ENCODE peak calls at places on chromosomes 7 and 10, in six cellular contexts. One of them, this sample, is unnamed.

GRCh38 chr10:112552593-112553110 is 105.6 kb downstream of the VTI1A start:
- DNase-seq in K562: no peak
- DNase-seq in A549: no peak
- DNase-seq in IMR-90: no peak
- DNase-seq in GM12878: no peak
- DNase-seq in HEK293T: no peak
- DNase-seq in this sample: peak

GRCh38 chr10:69647819-69648218 is 17.8 kb downstream of the FAM241B start:
- DNase-seq in IMR-90: no peak
- DNase-seq in GM12878: no peak
- DNase-seq in A549: no peak
- DNase-seq in K562: no peak
- DNase-seq in HEK293T: no peak
- DNase-seq in this sample: no peak

GRCh38 chr7:137626469-137627067 is 220.2 kb downstream of the DGKI start:
- DNase-seq in IMR-90: peak
- DNase-seq in K562: peak
- DNase-seq in GM12878: peak
- DNase-seq in A549: peak
- DNase-seq in HEK293T: peak
- DNase-seq in this sample: peak

GRCh38 chr7:91089382-91089963 is 174.8 kb upstream of the FZD1 start:
- DNase-seq in IMR-90: peak
- DNase-seq in A549: peak
- DNase-seq in K562: peak
- DNase-seq in HEK293T: no peak
- DNase-seq in GM12878: no peak
- DNase-seq in this sample: peak

GRCh38 chr10:351770-352318 is 216.6 kb downstream of the ZMYND11 start:
- DNase-seq in A549: no peak
- DNase-seq in GM12878: no peak
- DNase-seq in K562: no peak
- DNase-seq in IMR-90: no peak
- DNase-seq in HEK293T: no peak
- DNase-seq in this sample: no peak

GRCh38 chr10:45464958-45465567 is 91.0 kb downstream of the ALOX5 start:
- DNase-seq in A549: peak
- DNase-seq in IMR-90: peak
- DNase-seq in HEK293T: peak
- DNase-seq in GM12878: peak
- DNase-seq in K562: peak
- DNase-seq in this sample: peak

GRCh38 chr10:36677170-36677768 is 448.1 kb upstream of the ANKRD30A start:
- DNase-seq in GM12878: no peak
- DNase-seq in K562: no peak
- DNase-seq in IMR-90: peak
- DNase-seq in HEK293T: no peak
- DNase-seq in A549: no peak
- DNase-seq in this sample: no peak

GRCh38 chr7:16889851-16890443 is 8.2 kb upstream of the AGR3 start:
- DNase-seq in A549: no peak
- DNase-seq in IMR-90: no peak
- DNase-seq in HEK293T: no peak
- DNase-seq in K562: no peak
- DNase-seq in GM12878: no peak
- DNase-seq in this sample: no peak

GRCh38 chr10:6089334-6090219 is 743 bp downstream of the RBM17 start:
- DNase-seq in GM12878: no peak
- DNase-seq in K562: no peak
- DNase-seq in IMR-90: no peak
- DNase-seq in HEK293T: no peak
- DNase-seq in A549: no peak
- DNase-seq in this sample: peak

GRCh38 chr10:86773486-86773885 is 17.1 kb downstream of the BMPR1A start:
- DNase-seq in HEK293T: no peak
- DNase-seq in K562: no peak
- DNase-seq in GM12878: no peak
- DNase-seq in IMR-90: peak
- DNase-seq in A549: no peak
- DNase-seq in this sample: no peak

GRCh38 chr7:110721395-110721794 is 369.5 kb upstream of the LRRN3 start:
- DNase-seq in HEK293T: no peak
- DNase-seq in A549: no peak
- DNase-seq in IMR-90: no peak
- DNase-seq in GM12878: no peak
- DNase-seq in K562: no peak
- DNase-seq in this sample: no peak

GRCh38 chr10:72981882-72982529 is 27.4 kb upstream of the PLA2G12B start:
- DNase-seq in A549: no peak
- DNase-seq in GM12878: no peak
- DNase-seq in HEK293T: no peak
- DNase-seq in IMR-90: no peak
- DNase-seq in K562: peak
- DNase-seq in this sample: no peak

GRCh38 chr10:86648706-86649426 is 5.5 kb upstream of the OPN4 start:
- DNase-seq in IMR-90: peak
- DNase-seq in A549: peak
- DNase-seq in HEK293T: no peak
- DNase-seq in GM12878: no peak
- DNase-seq in K562: no peak
- DNase-seq in this sample: no peak

GRCh38 chr10:14468022-14468421 is 137.3 kb upstream of the FRMD4A start:
- DNase-seq in K562: no peak
- DNase-seq in GM12878: no peak
- DNase-seq in A549: no peak
- DNase-seq in IMR-90: peak
- DNase-seq in HEK293T: no peak
- DNase-seq in this sample: no peak

GRCh38 chr7:70700935-70701425 is 431.0 kb upstream of the GALNT17 start:
- DNase-seq in HEK293T: peak
- DNase-seq in A549: no peak
- DNase-seq in IMR-90: no peak
- DNase-seq in GM12878: no peak
- DNase-seq in K562: no peak
- DNase-seq in this sample: no peak

GRCh38 chr7:1419688-1420087 is 39.6 kb downstream of the MICALL2 start:
- DNase-seq in A549: no peak
- DNase-seq in IMR-90: no peak
- DNase-seq in K562: no peak
- DNase-seq in GM12878: no peak
- DNase-seq in HEK293T: no peak
- DNase-seq in this sample: no peak

GRCh38 chr7:94975316-94975715 is 67.9 kb downstream of the PPP1R9A start:
- DNase-seq in A549: peak
- DNase-seq in HEK293T: no peak
- DNase-seq in K562: no peak
- DNase-seq in IMR-90: no peak
- DNase-seq in GM12878: no peak
- DNase-seq in this sample: peak

GRCh38 chr7:137696376-137696775 is 150.4 kb downstream of the DGKI start:
- DNase-seq in GM12878: no peak
- DNase-seq in K562: no peak
- DNase-seq in HEK293T: no peak
- DNase-seq in A549: no peak
- DNase-seq in IMR-90: no peak
- DNase-seq in this sample: no peak

GRCh38 chr10:103688451-103688850 is 166.9 kb downstream of the SH3PXD2A start:
- DNase-seq in HEK293T: no peak
- DNase-seq in A549: no peak
- DNase-seq in K562: no peak
- DNase-seq in GM12878: no peak
- DNase-seq in IMR-90: no peak
- DNase-seq in this sample: no peak

GRCh38 chr10:119341236-119342016 is 134.1 kb downstream of the GRK5 start:
- DNase-seq in HEK293T: no peak
- DNase-seq in A549: peak
- DNase-seq in K562: peak
- DNase-seq in GM12878: no peak
- DNase-seq in IMR-90: peak
- DNase-seq in this sample: peak

GRCh38 chr10:11824825-11825224 is 1.7 kb downstream of the PROSER2 start:
- DNase-seq in HEK293T: peak
- DNase-seq in GM12878: no peak
- DNase-seq in A549: no peak
- DNase-seq in K562: peak
- DNase-seq in IMR-90: no peak
- DNase-seq in this sample: no peak

GRCh38 chr7:116561697-116562483 is 37.1 kb downstream of the CAV1 start:
- DNase-seq in A549: no peak
- DNase-seq in HEK293T: no peak
- DNase-seq in K562: no peak
- DNase-seq in GM12878: no peak
- DNase-seq in IMR-90: peak
- DNase-seq in this sample: no peak

GRCh38 chr7:43385856-43386255 is 197.1 kb upstream of the STK17A start:
- DNase-seq in GM12878: no peak
- DNase-seq in IMR-90: peak
- DNase-seq in K562: no peak
- DNase-seq in A549: no peak
- DNase-seq in HEK293T: no peak
- DNase-seq in this sample: no peak

GRCh38 chr7:47944536-47945260 is 3.6 kb downstream of the PKD1L1 start:
- DNase-seq in A549: no peak
- DNase-seq in GM12878: no peak
- DNase-seq in K562: no peak
- DNase-seq in IMR-90: no peak
- DNase-seq in HEK293T: no peak
- DNase-seq in this sample: no peak

GRCh38 chr10:15370212-15370740 is 813 bp downstream of the FAM171A1 start:
- DNase-seq in IMR-90: peak
- DNase-seq in HEK293T: peak
- DNase-seq in K562: peak
- DNase-seq in A549: peak
- DNase-seq in GM12878: no peak
- DNase-seq in this sample: no peak

GRCh38 chr10:71234970-71235681 is 22.8 kb downstream of the UNC5B start:
- DNase-seq in A549: no peak
- DNase-seq in K562: peak
- DNase-seq in IMR-90: peak
- DNase-seq in HEK293T: peak
- DNase-seq in GM12878: no peak
- DNase-seq in this sample: no peak

DNA sequence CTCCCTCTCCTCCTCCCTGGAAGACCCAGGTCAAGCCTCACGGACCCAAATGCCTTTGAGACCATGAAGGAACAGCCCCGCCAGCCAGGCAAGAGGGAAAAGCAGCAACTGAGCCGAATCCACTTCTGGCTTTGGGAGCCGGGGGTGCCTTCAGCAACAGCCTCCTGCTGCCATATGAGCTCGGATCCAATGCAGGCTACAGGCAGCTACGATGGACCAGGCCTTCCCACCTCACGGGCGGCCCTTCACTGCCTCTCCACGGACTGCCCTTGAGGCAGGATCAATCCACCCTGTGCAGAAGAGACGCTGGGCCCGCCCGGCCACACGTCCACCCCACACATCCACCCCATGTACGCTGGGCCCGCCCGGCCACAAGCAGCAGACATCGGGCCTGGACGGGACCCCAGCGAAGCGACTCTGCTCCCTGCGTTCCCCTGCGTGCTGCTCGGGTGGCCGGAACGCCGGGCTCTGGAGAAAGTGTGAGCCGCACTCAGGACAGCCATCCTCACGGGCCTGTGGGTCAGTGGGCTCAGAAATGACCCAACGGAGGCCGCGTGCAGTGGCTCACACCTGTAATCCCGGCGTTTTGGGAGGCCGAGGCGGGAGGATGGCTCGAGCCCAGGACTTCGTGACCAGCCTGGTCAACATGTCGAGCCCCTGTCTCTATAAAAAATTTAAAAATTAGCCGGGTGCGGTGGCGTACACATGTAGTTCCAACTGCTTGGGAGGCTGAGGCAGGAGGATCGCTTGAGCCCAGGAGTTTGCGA is 82.0 kb downstream of the FOXL3 start:
- DNase-seq in K562: no peak
- DNase-seq in A549: no peak
- DNase-seq in IMR-90: no peak
- DNase-seq in GM12878: no peak
- DNase-seq in HEK293T: peak
- DNase-seq in this sample: no peak
- TF ChIP-seq BHLHE40 in K562: no peak
- TF ChIP-seq BHLHE40 in A549: no peak
- TF ChIP-seq BHLHE40 in IMR-90: no peak
- TF ChIP-seq BHLHE40 in GM12878: no peak
- TF ChIP-seq BHLHE40 in HEK293T: no peak
- TF ChIP-seq BHLHE40 in this sample: no peak

DNA sequence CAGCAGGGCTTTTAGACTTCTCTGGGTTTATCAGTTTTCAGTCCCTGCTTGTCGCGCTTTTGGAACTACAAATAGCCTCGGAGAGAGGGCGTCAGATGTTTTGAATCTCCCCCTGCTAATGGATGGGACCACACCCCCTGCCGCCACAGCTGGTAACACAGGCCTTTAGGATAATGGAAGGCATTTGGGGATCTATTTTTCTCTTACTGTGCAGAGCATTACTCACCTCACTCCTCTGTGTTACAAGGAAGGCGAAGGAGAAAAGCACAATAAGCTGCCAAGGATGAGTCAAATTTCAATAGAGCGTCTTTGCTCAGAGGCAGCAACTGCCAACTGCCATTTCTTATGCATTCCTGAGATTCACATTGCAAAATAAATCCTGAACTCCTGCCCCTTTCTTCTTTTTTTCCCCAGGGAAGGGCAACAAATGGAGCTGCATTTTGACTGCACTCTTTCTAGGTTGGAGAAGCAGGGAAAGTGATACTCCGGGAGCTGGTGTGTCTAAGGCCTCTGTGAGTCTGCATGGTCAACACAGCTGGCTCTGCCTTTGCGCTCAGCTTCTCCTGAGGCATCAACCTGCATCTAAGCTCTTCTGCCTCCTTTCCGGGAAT is 31.5 kb upstream of the SMNDC1 start:
- DNase-seq in GM12878: no peak
- DNase-seq in A549: peak
- DNase-seq in HEK293T: no peak
- DNase-seq in IMR-90: peak
- DNase-seq in K562: no peak
- DNase-seq in this sample: no peak
- TF ChIP-seq BHLHE40 in GM12878: no peak
- TF ChIP-seq BHLHE40 in A549: no peak
- TF ChIP-seq BHLHE40 in HEK293T: no peak
- TF ChIP-seq BHLHE40 in IMR-90: peak
- TF ChIP-seq BHLHE40 in K562: no peak
- TF ChIP-seq BHLHE40 in this sample: no peak

DNA sequence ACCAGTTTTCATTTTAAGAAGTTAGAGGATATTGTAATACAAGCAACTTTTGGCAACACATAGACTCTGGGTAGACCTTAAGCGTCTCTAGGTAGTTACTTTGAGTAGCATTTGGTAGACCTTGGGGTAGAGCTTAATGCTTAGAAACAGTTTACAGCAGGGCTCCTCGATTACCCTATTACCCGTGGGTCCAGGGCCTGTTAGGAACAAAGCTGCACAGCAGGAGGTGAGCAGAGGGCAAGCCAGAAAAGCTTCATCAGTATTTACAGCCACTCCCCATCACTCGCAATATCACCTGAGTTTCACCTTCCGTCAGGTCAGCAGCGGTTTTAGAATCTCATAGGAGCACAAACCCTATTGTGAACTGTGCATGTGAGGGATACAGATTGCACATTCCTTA is 173.5 kb downstream of the TSPAN12 start:
- DNase-seq in K562: no peak
- DNase-seq in HEK293T: no peak
- DNase-seq in IMR-90: no peak
- DNase-seq in GM12878: no peak
- DNase-seq in A549: no peak
- DNase-seq in this sample: no peak
- TF ChIP-seq BHLHE40 in K562: no peak
- TF ChIP-seq BHLHE40 in HEK293T: no peak
- TF ChIP-seq BHLHE40 in IMR-90: no peak
- TF ChIP-seq BHLHE40 in GM12878: no peak
- TF ChIP-seq BHLHE40 in A549: no peak
- TF ChIP-seq BHLHE40 in this sample: no peak

GRCh38 chr7:156620246-156620775 is 20.3 kb upstream of the RNF32 start:
- DNase-seq in GM12878: no peak
- DNase-seq in A549: no peak
- DNase-seq in HEK293T: no peak
- DNase-seq in IMR-90: no peak
- DNase-seq in K562: no peak
- DNase-seq in this sample: no peak
- TF ChIP-seq BHLHE40 in GM12878: no peak
- TF ChIP-seq BHLHE40 in A549: no peak
- TF ChIP-seq BHLHE40 in HEK293T: no peak
- TF ChIP-seq BHLHE40 in IMR-90: no peak
- TF ChIP-seq BHLHE40 in K562: no peak
- TF ChIP-seq BHLHE40 in this sample: no peak